ENCODE peak calls at places on chromosomes 16 and 17, in seven cellular contexts. F, W, L, B, M, E and P are unnamed samples.
A peak's percentile ranks its signal among the peaks of the same experiment; 100 is the strongest.

GRCh38 chr17:4476512-4477070 is 22.1 kb upstream of the SPNS2 start:
- DNase-seq in F (peak; percentile 56), W (peak; percentile 3), L (no peak), B (no peak), M (no peak), E (no peak), P (no peak)

GRCh38 chr16:57048095-57048494 is 44.3 kb upstream of the CPNE2 start:
- DNase-seq in F (no peak), W (no peak), L (no peak), B (no peak), M (no peak), E (no peak), P (no peak)

GRCh38 chr16:966035-966434 is 4.7 kb downstream of the LMF1 start:
- DNase-seq in F (no peak), W (no peak), L (no peak), B (no peak), M (no peak), E (no peak), P (no peak)

GRCh38 chr16:50603206-50604064 is 55.2 kb downstream of the NKD1 start:
- DNase-seq in F (no peak), W (no peak), L (no peak), B (no peak), M (no peak), E (peak; percentile 69), P (peak; percentile 54)

GRCh38 chr17:57286372-57287105 is 30.2 kb downstream of the MSI2 start:
- DNase-seq in F (no peak), W (peak; percentile 69), L (no peak), B (no peak), M (no peak), E (peak; percentile 27), P (no peak)

GRCh38 chr17:45706033-45706432 is 78.1 kb upstream of the CRHR1 start:
- DNase-seq in F (no peak), W (no peak), L (no peak), B (no peak), M (no peak), E (no peak), P (no peak)

GRCh38 chr17:44217738-44218343 is 1.6 kb downstream of the UBTF start:
- DNase-seq in F (peak; percentile 32), W (no peak), L (peak; percentile 27), B (no peak), M (no peak), E (no peak), P (no peak)

GRCh38 chr17:58303981-58304734 is 23.4 kb upstream of the MPO start:
- DNase-seq in F (peak; percentile 30), W (peak; percentile 67), L (no peak), B (no peak), M (peak; percentile 93), E (peak; percentile 17), P (peak; percentile 55)

GRCh38 chr16:30113711-30114333 is 485 bp upstream of the GDPD3 start:
- DNase-seq in F (no peak), W (no peak), L (no peak), B (no peak), M (no peak), E (no peak), P (no peak)

GRCh38 chr16:30114411-30114810 is 1.1 kb upstream of the GDPD3 start:
- DNase-seq in F (no peak), W (no peak), L (no peak), B (no peak), M (no peak), E (no peak), P (no peak)

GRCh38 chr16:30113031-30113710 is at the start of gene GDPD3:
- DNase-seq in F (no peak), W (peak; percentile 39), L (no peak), B (no peak), M (no peak), E (no peak), P (peak; percentile 66)

GRCh38 chr16:30110661-30111060 is 2.7 kb downstream of the GDPD3 start:
- DNase-seq in F (no peak), W (peak; percentile 37), L (no peak), B (no peak), M (no peak), E (peak; percentile 21), P (no peak)

DNA sequence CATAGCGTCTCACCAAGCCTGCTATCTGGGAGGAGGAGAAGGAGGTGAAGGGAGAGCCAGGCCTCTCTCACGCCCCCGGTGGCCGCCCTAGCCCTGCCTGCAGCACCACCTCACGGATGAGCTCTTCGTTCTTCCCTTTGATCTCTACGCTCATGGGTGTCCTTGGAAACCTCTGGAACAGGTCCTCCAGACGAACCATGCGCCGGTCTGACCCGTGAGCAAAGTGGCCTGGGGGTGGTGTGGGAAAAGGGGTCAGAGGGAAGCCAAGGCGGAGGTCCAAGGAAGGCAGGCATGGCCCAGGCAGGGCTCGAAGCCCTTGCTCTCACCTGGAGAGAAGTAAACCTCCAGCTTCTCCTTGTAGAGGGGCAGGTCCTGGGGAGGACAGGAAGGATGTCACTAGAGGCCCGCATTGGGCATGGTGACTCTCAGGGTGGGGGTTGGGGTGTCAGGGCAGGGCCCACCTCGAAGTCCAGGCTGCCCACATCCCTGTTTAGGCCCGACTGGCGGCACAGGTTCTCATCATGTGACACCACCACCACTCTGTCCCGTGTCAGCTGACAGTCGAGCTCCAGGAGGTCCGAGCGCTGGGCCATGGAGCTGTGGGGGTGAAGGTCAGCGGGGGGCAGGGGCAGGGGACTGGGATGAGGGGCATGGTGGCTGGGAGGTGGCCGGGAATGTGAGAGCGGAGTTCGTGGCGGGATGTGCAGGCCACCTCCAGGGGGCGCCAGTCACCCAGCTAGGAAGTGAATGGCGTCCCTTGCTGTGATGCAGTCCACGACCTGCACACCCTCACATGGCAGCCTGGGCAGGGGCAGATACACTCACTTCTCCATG is 923 bp downstream of the GDPD3 start:
- DNase-seq in F (no peak), W (peak; percentile 68), L (no peak), B (peak; percentile 80), M (peak; percentile 87), E (peak; percentile 30), P (peak; percentile 87)
- H3K4me1 ChIP-seq in F (no peaks in the 10 kb centered on the region), W (no peaks in the 10 kb centered on the region), L (no peaks in the 10 kb centered on the region), B (no peaks in the 10 kb centered on the region), M (peaks cover 6% of the 10 kb centered on the region), E (peaks cover 8% of the 10 kb centered on the region), P (peaks cover 11% of the 10 kb centered on the region)

DNA sequence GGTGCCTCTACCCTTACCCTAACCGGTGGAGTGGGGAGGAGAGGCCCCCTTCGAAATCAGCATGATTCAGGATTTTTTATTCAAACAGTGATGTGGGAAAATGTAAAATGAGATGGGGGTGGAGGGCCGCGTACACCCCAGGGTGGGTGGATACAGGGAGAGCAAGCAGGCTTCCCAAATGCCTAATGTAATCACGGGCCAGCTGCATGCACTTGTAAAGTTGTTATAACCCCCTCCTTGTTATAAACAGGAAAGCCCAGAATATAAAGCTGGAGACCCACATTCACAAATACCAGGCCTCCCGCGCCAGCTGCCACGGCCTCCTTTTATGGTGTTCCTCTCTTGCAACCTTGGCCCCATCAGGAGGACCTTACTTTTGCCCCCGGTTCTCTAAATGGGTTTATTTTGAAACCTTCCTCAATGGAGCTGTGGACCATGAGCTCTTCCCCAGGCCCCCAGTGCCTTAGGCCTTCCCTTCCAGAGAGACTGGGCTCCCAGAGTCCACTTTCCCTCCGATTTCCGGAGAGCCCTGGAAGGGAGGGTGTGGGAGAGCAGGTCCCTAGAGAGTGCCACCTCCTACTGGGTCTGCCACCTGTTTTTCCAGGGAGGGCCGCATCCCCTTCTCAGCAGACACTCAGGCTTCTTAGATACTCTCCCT is 906 bp upstream of the FOXL1 start:
- DNase-seq in F (no peak), W (no peak), L (no peak), B (no peak), M (no peak), E (peak; percentile 80), P (peak; percentile 31)
- H3K4me1 ChIP-seq in F (no peaks in the 10 kb centered on the region), W (peaks cover 8% of the 10 kb centered on the region), L (peaks cover 6% of the 10 kb centered on the region), B (peaks cover 6% of the 10 kb centered on the region), M (peaks cover 31% of the 10 kb centered on the region), E (peaks cover 15% of the 10 kb centered on the region), P (peaks cover 22% of the 10 kb centered on the region)

DNA sequence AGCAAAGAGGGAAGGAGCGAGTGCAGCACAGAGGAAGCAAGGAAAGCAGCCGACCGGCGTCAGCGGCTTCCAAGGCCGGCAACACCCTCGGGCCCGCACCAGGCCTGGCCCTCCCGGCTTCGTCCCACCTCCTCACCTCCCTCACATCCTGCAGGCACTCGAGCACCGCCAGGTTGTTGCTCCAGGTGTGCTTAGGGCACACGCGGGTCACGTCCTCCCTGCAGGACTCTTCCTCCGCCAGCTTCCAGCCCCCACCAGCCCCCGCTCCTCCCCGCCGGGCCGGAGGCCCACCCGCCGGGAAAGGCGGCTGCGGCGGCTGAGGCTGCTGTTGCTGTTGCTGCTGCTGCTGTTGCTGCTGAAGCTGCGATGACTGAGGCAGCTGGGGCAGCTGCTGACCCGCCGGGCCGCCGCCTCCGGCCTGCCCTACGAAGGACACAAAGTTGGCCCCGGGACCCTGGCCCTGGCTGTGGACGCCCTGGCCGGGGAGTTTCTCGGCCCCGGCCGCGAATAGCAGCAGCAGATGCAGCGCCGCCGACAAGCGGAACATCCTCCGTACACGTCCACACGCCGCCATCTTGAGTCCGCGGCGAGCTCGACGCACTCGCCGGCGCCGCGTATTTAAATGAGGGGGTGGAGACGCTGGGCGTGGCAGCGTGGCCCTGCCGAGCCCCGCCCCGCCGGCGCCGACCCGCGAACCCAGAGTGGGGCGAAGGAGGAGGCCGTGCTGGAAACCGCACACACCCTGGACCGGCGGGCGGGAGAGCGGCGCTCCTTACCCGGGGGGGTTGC is at the start of gene GLG1:
- DNase-seq in F (peak; percentile 88), W (peak; percentile 97), L (peak; percentile 91), B (peak; percentile 96), M (peak; percentile 95), E (peak; percentile 90), P (peak; percentile 97)
- H3K4me1 ChIP-seq in F (peaks cover 22% of the 10 kb centered on the region), W (peaks cover 21% of the 10 kb centered on the region), L (peaks cover 29% of the 10 kb centered on the region), B (peaks cover 44% of the 10 kb centered on the region), M (no peaks in the 10 kb centered on the region), E (peaks cover 6% of the 10 kb centered on the region), P (peaks cover 27% of the 10 kb centered on the region)

GRCh38 chr17:7237266-7237760 is 1.9 kb downstream of the PHF23 start:
- DNase-seq in F (no peak), W (no peak), L (no peak), B (no peak), M (no peak), E (no peak), P (no peak)
- H3K4me1 ChIP-seq in F (peaks cover 17% of the 10 kb centered on the region), W (peaks cover 24% of the 10 kb centered on the region), L (peaks cover 40% of the 10 kb centered on the region), B (peaks cover 41% of the 10 kb centered on the region), M (peaks cover 40% of the 10 kb centered on the region), E (peaks cover 23% of the 10 kb centered on the region), P (peaks cover 31% of the 10 kb centered on the region)